ENCODE peak calls at places on chromosomes 3 and 15, in seven cellular contexts. L is tibial nerve, Z is K562, G is gastrocnemius medialis, N is body of pancreas, Y is transverse colon, E is ovary. I is an unnamed sample.

GRCh38 chr3:127822166-127822835 is at the start of gene MGLL:
- DNase-seq in L (no peak), Z (no peak), G (no peak), N (no peak), Y (peak), E (no peak), I (no peak)

GRCh38 chr15:97804950-97805349 is 155.6 kb upstream of the ARRDC4 start:
- DNase-seq in L (no peak), Z (no peak), G (no peak), N (no peak), Y (no peak), E (no peak), I (no peak)

GRCh38 chr15:45148076-45149059 is 18.6 kb downstream of the DUOX1 start:
- DNase-seq in L (no peak), Z (no peak), G (no peak), N (no peak), Y (no peak), E (no peak), I (no peak)

GRCh38 chr3:9397911-9398714 is 698 bp downstream of the SETD5 start:
- DNase-seq in L (peak), Z (peak), G (peak), N (peak), Y (peak), E (peak), I (peak)

GRCh38 chr15:79290642-79291275 is 8.2 kb downstream of the ANKRD34C start:
- DNase-seq in L (no peak), Z (no peak), G (no peak), N (no peak), Y (no peak), E (no peak), I (no peak)

GRCh38 chr15:69531302-69532027 is 78.8 kb downstream of the RPLP1 start:
- DNase-seq in L (no peak), Z (no peak), G (no peak), N (no peak), Y (no peak), E (no peak), I (no peak)

GRCh38 chr15:91223902-91224301 is 123.8 kb downstream of the SV2B start:
- DNase-seq in L (no peak), Z (no peak), G (no peak), N (no peak), Y (no peak), E (no peak), I (no peak)

GRCh38 chr3:193614430-193614829 is 21.4 kb downstream of the OPA1 start:
- DNase-seq in L (no peak), Z (no peak), G (no peak), N (no peak), Y (no peak), E (no peak), I (no peak)

GRCh38 chr15:36903922-36904479 is 196.3 kb downstream of the MEIS2 start:
- DNase-seq in L (no peak), Z (no peak), G (no peak), N (no peak), Y (no peak), E (no peak), I (no peak)

GRCh38 chr15:63044077-63044644 is 1.6 kb downstream of the TPM1 start:
- DNase-seq in L (no peak), Z (no peak), G (no peak), N (no peak), Y (no peak), E (no peak), I (no peak)

GRCh38 chr15:63044645-63045437 is 2.3 kb downstream of the TPM1 start:
- DNase-seq in L (no peak), Z (no peak), G (no peak), N (no peak), Y (no peak), E (no peak), I (no peak)

GRCh38 chr15:63047792-63048114 is 5.2 kb downstream of the TPM1 start:
- DNase-seq in L (no peak), Z (no peak), G (no peak), N (no peak), Y (no peak), E (no peak), I (no peak)

GRCh38 chr15:63046927-63047760 is 4.6 kb downstream of the TPM1 start:
- DNase-seq in L (no peak), Z (no peak), G (no peak), N (no peak), Y (no peak), E (no peak), I (no peak)

GRCh38 chr15:63045438-63046278 is 3.1 kb downstream of the TPM1 start:
- DNase-seq in L (no peak), Z (no peak), G (no peak), N (no peak), Y (no peak), E (no peak), I (no peak)
- TF ChIP-seq POLR2A in L (no peak), Z (no peak), G (no peak), N (no peak), Y (no peak), E (no peak), I (no peak)

DNA sequence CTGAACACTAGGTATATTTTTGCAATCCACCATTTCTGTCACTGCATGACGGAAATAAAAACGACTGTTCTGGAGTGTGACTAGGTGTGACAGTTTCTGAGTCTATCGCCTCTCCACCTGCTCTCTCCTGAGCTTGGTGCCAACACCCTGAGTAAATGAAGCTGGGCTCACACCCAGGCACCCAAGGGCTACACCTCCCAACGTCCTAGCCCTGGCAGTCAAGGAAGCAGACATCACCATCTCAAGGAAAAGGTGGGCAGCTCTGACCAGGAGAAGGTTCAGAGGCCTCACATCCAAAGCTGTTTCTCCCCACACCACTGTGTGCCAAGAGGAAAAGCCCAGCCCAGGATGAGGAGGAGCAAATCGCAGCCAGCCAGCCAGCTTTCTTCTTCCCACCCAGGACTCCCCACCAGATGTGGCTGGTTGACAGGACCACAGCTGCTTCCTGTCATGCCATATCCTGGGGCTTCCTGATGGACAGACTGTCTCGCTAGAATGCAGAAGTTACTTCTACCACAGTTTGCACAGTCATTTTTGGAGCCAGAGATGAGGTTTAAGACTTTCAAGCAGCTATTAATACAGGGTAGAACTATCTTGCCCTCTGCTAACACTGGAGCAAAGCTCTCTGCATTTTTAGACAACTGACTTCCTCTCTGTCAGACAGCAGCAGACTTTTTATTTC is 3.3 kb downstream of the SCAMP2 start:
- DNase-seq in L (peak), Z (no peak), G (peak), N (no peak), Y (peak), E (no peak), I (no peak)
- TF ChIP-seq POLR2A in L (no peak), Z (no peak), G (no peak), N (peak), Y (peak), E (no peak), I (no peak)

GRCh38 chr15:84980196-84981053 is 1.2 kb upstream of the PDE8A start:
- DNase-seq in L (peak), Z (peak), G (peak), N (peak), Y (peak), E (peak), I (peak)

GRCh38 chr15:84982301-84982920 is 755 bp downstream of the PDE8A start:
- DNase-seq in L (peak), Z (no peak), G (no peak), N (peak), Y (peak), E (peak), I (no peak)

GRCh38 chr15:84979651-84980050 is 2.0 kb upstream of the PDE8A start:
- DNase-seq in L (no peak), Z (peak), G (no peak), N (peak), Y (peak), E (peak), I (peak)

GRCh38 chr15:84981711-84982300 is at the start of gene PDE8A:
- DNase-seq in L (peak), Z (peak), G (no peak), N (peak), Y (peak), E (peak), I (peak)

GRCh38 chr15:84981054-84981710 is 474 bp upstream of the PDE8A start:
- DNase-seq in L (peak), Z (peak), G (peak), N (peak), Y (peak), E (peak), I (peak)
- TF ChIP-seq POLR2A in L (peak), Z (peak), G (peak), N (peak), Y (peak), E (peak), I (no peak)

GRCh38 chr3:136928240-136928639 is 29.5 kb upstream of the IL20RB start:
- DNase-seq in L (no peak), Z (no peak), G (no peak), N (no peak), Y (no peak), E (no peak), I (no peak)

GRCh38 chr3:136932978-136933812 is 24.6 kb upstream of the IL20RB start:
- DNase-seq in L (no peak), Z (no peak), G (no peak), N (no peak), Y (no peak), E (no peak), I (no peak)

GRCh38 chr3:136931587-136931986 is 26.2 kb upstream of the IL20RB start:
- DNase-seq in L (no peak), Z (no peak), G (no peak), N (no peak), Y (peak), E (no peak), I (no peak)

GRCh38 chr3:136929984-136930671 is 27.7 kb upstream of the IL20RB start:
- DNase-seq in L (peak), Z (no peak), G (peak), N (peak), Y (peak), E (peak), I (peak)

DNA sequence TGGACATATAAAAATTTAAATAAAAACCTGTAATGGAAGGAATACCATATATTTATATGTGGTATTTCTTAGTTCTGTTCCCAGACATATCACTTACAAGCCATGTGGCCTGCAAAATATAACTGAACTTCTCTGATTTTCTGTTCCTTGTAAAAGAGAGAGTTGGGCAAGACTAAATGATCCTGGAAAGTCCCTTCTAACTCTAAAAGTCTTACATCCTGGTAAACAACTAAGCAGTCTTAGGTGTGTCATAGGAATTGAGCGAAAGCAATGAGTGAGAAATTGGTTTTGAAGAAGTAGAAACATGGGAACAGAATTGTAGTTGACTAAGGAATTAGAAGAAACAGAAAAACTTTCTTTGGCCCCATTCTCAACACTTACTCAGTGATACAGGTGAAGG is 25.3 kb upstream of the IL20RB start:
- DNase-seq in L (no peak), Z (no peak), G (no peak), N (no peak), Y (no peak), E (no peak), I (no peak)
- TF ChIP-seq POLR2A in L (no peak), Z (no peak), G (no peak), N (no peak), Y (no peak), E (no peak), I (no peak)

GRCh38 chr3:153503873-153504272 is 341.8 kb downstream of the RAP2B start:
- DNase-seq in L (no peak), Z (no peak), G (no peak), N (no peak), Y (no peak), E (no peak), I (no peak)
- TF ChIP-seq POLR2A in L (no peak), Z (no peak), G (no peak), N (no peak), Y (no peak), E (no peak), I (no peak)

DNA sequence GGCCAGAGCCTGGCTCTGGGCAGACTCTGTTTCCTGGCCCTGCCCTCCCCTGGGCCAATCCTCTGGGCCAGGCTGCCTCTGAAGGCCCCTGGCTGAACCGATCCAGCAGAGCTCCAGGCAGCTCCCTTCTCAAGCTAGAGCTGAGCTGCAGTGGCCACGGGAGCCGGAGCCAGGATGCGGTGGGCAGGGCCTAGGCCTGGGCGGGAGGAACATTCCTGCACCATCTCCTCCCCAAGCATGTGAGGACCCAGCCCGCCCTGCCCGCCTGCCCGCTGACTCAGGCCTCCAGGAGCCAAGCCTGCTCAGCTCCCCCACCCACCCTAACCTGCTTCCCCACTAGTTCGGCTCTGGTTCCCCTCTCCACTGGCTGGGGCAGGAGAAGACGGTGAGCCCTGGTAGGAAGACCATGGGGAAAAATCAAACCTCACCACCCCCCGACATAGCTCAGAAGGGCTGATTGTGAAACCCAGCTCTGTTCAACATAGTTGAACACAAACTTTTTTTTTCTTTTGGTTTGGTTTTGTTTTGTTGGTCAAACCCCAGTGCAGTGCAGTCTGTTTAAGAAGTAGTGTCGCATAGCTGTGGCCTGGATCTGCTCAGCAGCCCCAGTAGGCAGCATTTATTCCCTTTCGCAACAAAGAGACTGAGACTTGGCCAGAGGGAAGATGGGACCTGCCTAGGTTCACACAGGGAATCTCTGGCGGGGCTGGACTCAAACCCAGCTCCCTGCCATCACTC is 13.5 kb downstream of the SNX33 start:
- DNase-seq in L (peak), Z (no peak), G (peak), N (peak), Y (peak), E (peak), I (no peak)
- TF ChIP-seq POLR2A in L (peak), Z (no peak), G (no peak), N (peak), Y (no peak), E (no peak), I (no peak)

GRCh38 chr3:194715022-194715800 is 29.5 kb downstream of the FAM43A start:
- DNase-seq in L (no peak), Z (no peak), G (no peak), N (no peak), Y (no peak), E (no peak), I (no peak)

GRCh38 chr3:194714122-194714425 is 28.4 kb downstream of the FAM43A start:
- DNase-seq in L (no peak), Z (no peak), G (no peak), N (no peak), Y (no peak), E (no peak), I (no peak)

GRCh38 chr3:194711913-194712312 is 26.2 kb downstream of the FAM43A start:
- DNase-seq in L (peak), Z (no peak), G (peak), N (no peak), Y (no peak), E (no peak), I (no peak)

GRCh38 chr3:194713299-194714121 is 27.8 kb downstream of the FAM43A start:
- DNase-seq in L (no peak), Z (no peak), G (no peak), N (no peak), Y (no peak), E (no peak), I (no peak)

DNA sequence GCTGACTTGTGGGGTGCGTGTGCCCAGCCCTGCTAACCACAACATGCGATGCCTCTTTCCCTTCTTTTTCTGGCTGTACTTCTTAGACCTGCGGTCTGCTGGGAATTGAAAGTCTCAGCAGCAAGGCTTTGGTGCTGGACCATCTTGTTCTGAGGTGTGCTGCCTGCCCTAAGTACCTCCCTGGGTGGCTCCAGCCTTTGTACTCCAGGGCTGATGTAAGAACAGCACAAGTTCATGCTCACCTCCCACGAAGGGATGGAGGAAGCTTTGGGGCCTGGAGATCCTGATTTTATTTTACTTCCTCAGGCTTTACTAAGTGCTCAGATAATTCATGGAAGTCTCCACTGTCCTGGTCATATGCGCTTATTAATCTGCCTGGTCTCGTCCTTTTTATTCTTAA is 28.9 kb downstream of the FAM43A start:
- DNase-seq in L (no peak), Z (no peak), G (no peak), N (no peak), Y (no peak), E (no peak), I (no peak)
- TF ChIP-seq POLR2A in L (no peak), Z (no peak), G (no peak), N (no peak), Y (no peak), E (no peak), I (no peak)

GRCh38 chr3:15634671-15635661 is 33.4 kb downstream of the BTD start:
- DNase-seq in L (no peak), Z (no peak), G (peak), N (no peak), Y (peak), E (peak), I (no peak)

GRCh38 chr3:15636028-15636709 is 34.6 kb downstream of the BTD start:
- DNase-seq in L (peak), Z (no peak), G (no peak), N (no peak), Y (no peak), E (no peak), I (no peak)

GRCh38 chr3:15638193-15638890 is 36.8 kb downstream of the BTD start:
- DNase-seq in L (no peak), Z (no peak), G (no peak), N (no peak), Y (peak), E (no peak), I (no peak)

GRCh38 chr3:15638891-15639262 is 37.3 kb downstream of the BTD start:
- DNase-seq in L (no peak), Z (no peak), G (no peak), N (no peak), Y (no peak), E (no peak), I (no peak)

DNA sequence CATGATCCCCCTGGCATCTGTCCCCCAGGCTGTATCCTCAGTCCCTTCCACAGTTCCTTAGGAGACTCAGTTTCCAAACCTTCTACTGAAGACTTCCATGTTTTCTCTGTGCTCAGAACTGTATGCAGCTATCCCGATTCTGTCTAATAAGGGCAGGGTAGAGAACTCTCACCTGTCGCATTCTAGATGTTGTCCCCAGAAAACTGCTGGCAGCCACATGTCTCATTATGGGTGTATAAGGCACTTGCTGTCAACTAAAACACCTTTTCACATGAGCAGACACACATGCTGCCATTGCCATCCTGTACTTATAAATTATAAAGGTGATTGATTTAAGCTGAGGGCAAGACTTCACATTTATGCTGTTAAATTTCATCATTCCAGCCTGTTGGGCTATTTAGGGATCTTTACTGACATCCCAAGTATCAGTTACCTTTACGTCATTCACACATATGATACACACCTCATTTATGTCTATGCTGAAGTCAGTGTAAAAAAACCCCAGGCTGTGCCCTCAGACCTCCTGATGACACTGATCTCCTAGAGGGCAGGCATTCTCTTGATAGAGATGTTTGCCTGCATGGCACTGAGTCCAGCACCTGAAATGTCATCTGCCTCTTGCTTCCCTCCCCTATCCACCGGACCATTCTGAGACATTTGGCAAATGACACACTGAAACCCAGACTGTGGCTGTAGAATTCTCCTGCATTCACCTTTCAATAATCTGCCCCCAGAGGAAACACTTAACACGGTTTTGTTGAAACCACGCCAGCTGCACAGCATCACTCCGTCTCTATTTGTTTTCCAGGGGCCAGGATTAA is 35.8 kb downstream of the BTD start:
- DNase-seq in L (no peak), Z (no peak), G (peak), N (no peak), Y (no peak), E (no peak), I (no peak)
- TF ChIP-seq POLR2A in L (no peak), Z (no peak), G (no peak), N (no peak), Y (no peak), E (no peak), I (no peak)

GRCh38 chr3:58237238-58237939 is at the start of gene ABHD6:
- DNase-seq in L (peak), Z (peak), G (peak), N (peak), Y (peak), E (peak), I (peak)
- TF ChIP-seq POLR2A in L (peak), Z (no peak), G (peak), N (peak), Y (no peak), E (peak), I (no peak)